ENCODE peak calls at places on chromosome 6, in ten cellular contexts. G is sciatic nerve, Y is cardiac muscle cell, V is ACHN, L is psoas muscle, B is T-cell, K is GDM1, X is EL, R is tibial nerve, N is HFFc6. O is an unnamed sample.

GRCh38 chr6:27250955-27251671 is 3.6 kb downstream of the PRSS16 start:
- DNase-seq in G (peak), Y (peak), V (peak), L (no peak), B (peak), K (no peak), X (peak), R (no peak), N (no peak), O (no peak)

GRCh38 chr6:83868639-83869038 is 9.2 kb downstream of the CYB5R4 start:
- DNase-seq in G (no peak), Y (no peak), V (no peak), L (no peak), B (no peak), K (no peak), X (peak), R (no peak), N (peak), O (no peak)

GRCh38 chr6:36599791-36600209 is 5.6 kb downstream of the SRSF3 start:
- DNase-seq in G (no peak), Y (peak), V (no peak), L (peak), B (peak), K (no peak), X (peak), R (peak), N (peak), O (no peak)

GRCh38 chr6:38034269-38034914 is 214.9 kb downstream of the ZFAND3 start:
- DNase-seq in G (no peak), Y (peak), V (peak), L (no peak), B (no peak), K (no peak), X (peak), R (no peak), N (peak), O (peak)

GRCh38 chr6:127341471-127342202 is 1.8 kb downstream of the ECHDC1 start:
- DNase-seq in G (no peak), Y (no peak), V (no peak), L (no peak), B (no peak), K (no peak), X (no peak), R (no peak), N (no peak), O (no peak)

GRCh38 chr6:36120539-36120938 is 9.8 kb upstream of the MAPK13 start:
- DNase-seq in G (no peak), Y (no peak), V (no peak), L (no peak), B (peak), K (no peak), X (no peak), R (no peak), N (no peak), O (no peak)

GRCh38 chr6:45454008-45454911 is 76.5 kb upstream of the SUPT3H start:
- DNase-seq in G (no peak), Y (no peak), V (no peak), L (no peak), B (no peak), K (peak), X (peak), R (no peak), N (peak), O (no peak)

GRCh38 chr6:44534291-44534690 is 146.8 kb downstream of the CDC5L start:
- DNase-seq in G (no peak), Y (no peak), V (no peak), L (no peak), B (no peak), K (no peak), X (peak), R (no peak), N (no peak), O (no peak)

O was measured in LNCaP clone FGC.